ENCODE peak calls at places on chromosomes 3 and 15, in four cellular contexts. J is psoas muscle, Y is IMR-90, Z is mesenchymal stem cell. C is an unnamed sample.
A peak's percentile ranks its signal among the peaks of the same experiment; 100 is the strongest.

GRCh38 chr15:85495542-85495941 is 115.1 kb downstream of the AKAP13 start:
- DNase-seq in J (no peak), Y (no peak), Z (no peak), C (no peak)

GRCh38 chr15:98174286-98174685 is 213.8 kb downstream of the ARRDC4 start:
- DNase-seq in J (no peak), Y (no peak), Z (no peak), C (no peak)

GRCh38 chr3:108218811-108219210 is 3.4 kb downstream of the IFT57 start:
- DNase-seq in J (no peak), Y (peak; percentile 53), Z (no peak), C (no peak)

GRCh38 chr15:80996247-80996646 is 4.5 kb upstream of the TLNRD1 start:
- DNase-seq in J (no peak), Y (no peak), Z (no peak), C (no peak)

GRCh38 chr15:86362556-86362955 is 282.9 kb downstream of the AGBL1 start:
- DNase-seq in J (no peak), Y (no peak), Z (peak; percentile 42), C (no peak)

GRCh38 chr15:80875568-80875967 is 96.4 kb downstream of the CEMIP start:
- DNase-seq in J (no peak), Y (no peak), Z (no peak), C (peak; percentile 22)

GRCh38 chr3:121752261-121752660 is 2.7 kb upstream of the GOLGB1 start:
- DNase-seq in J (no peak), Y (no peak), Z (no peak), C (no peak)

GRCh38 chr3:144112036-144112435 is 140.4 kb downstream of the DIPK2A start:
- DNase-seq in J (no peak), Y (no peak), Z (no peak), C (no peak)

GRCh38 chr15:38050529-38050928 is 116.1 kb downstream of the TMCO5A start:
- DNase-seq in J (no peak), Y (peak; percentile 69), Z (peak; percentile 86), C (no peak)

GRCh38 chr15:59371458-59372351 is 966 bp downstream of the MYO1E start:
- DNase-seq in J (peak; percentile 72), Y (no peak), Z (no peak), C (no peak)

GRCh38 chr3:106117490-106117858 is 248.7 kb upstream of the CBLB start:
- DNase-seq in J (no peak), Y (no peak), Z (no peak), C (no peak)

GRCh38 chr3:106121491-106122289 is 252.9 kb upstream of the CBLB start:
- DNase-seq in J (no peak), Y (no peak), Z (no peak), C (no peak)

GRCh38 chr3:106120334-106120733 is 251.5 kb upstream of the CBLB start:
- DNase-seq in J (no peak), Y (peak; percentile 70), Z (peak; percentile 73), C (no peak)

GRCh38 chr3:106116733-106117489 is 248.1 kb upstream of the CBLB start:
- DNase-seq in J (no peak), Y (no peak), Z (no peak), C (no peak)

DNA sequence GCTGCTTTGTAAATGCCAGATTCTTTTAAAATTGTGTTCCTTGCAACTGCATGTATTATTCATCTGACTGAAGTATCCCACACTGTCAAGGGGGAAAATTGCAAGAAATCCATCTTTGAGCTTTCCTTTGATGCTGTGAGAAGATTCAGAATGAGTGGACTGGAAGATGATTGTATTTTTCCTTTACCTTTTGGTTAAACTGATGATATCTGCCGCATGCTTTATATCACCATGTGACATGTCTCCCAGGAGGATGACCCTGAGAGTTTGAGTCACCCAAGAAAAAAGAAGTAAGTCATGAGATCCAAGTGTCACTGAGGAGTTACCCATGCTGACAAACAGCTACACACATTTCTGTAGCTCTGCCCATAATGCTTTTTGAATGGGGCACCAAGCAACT is 250.9 kb upstream of the CBLB start:
- DNase-seq in J (no peak), Y (peak; percentile 63), Z (peak; percentile 86), C (no peak)
- H3K27ac ChIP-seq in J (no peak overlapping the region), Y (no peak overlapping the region), Z (no peak overlapping the region), C (no peak overlapping the region)

GRCh38 chr15:94602771-94603474 is 371.6 kb downstream of the MCTP2 start:
- DNase-seq in J (no peak), Y (no peak), Z (no peak), C (no peak)

GRCh38 chr15:94610069-94610863 is 378.9 kb downstream of the MCTP2 start:
- DNase-seq in J (no peak), Y (no peak), Z (no peak), C (no peak)

GRCh38 chr15:94611656-94612055 is 380.3 kb downstream of the MCTP2 start:
- DNase-seq in J (no peak), Y (no peak), Z (no peak), C (no peak)

GRCh38 chr15:94607176-94607654 is 375.9 kb downstream of the MCTP2 start:
- DNase-seq in J (no peak), Y (no peak), Z (peak; percentile 22), C (no peak)
- H3K27ac ChIP-seq in J (no peak overlapping the region), Y (no peak overlapping the region), Z (no peak overlapping the region), C (no peak overlapping the region)

DNA sequence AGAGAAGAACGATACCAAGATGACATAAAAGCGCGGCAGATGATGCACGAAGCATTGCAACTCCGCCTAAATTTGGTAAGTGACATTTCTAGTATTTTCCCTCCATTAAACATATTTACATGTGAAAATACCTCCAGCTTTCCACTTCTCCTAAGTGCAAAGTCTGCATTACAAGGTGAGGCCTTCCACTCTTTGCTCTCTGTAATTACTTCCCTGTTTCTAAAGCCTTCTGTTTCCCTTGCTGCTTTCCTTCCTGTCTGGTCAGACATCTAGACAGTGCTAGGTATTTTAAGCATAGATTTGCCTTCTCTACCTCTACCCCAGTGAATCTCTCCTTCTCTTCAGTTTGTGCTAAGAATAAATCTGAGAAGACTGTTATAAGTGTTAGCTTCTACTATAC is 1.9 kb downstream of the P2RY12 start:
- DNase-seq in J (no peak), Y (no peak), Z (no peak), C (no peak)
- H3K27ac ChIP-seq in J (no peak overlapping the region), Y (no peak overlapping the region), Z (no peak overlapping the region), C (peak overlapping the region; percentile 28)

GRCh38 chr3:170179444-170179843 is 2.1 kb downstream of the PHC3 start:
- DNase-seq in J (no peak), Y (no peak), Z (no peak), C (no peak)
- H3K27ac ChIP-seq in J (peak overlapping the region; percentile 93), Y (peak overlapping the region; percentile 47), Z (no peak overlapping the region), C (no peak overlapping the region)

DNA sequence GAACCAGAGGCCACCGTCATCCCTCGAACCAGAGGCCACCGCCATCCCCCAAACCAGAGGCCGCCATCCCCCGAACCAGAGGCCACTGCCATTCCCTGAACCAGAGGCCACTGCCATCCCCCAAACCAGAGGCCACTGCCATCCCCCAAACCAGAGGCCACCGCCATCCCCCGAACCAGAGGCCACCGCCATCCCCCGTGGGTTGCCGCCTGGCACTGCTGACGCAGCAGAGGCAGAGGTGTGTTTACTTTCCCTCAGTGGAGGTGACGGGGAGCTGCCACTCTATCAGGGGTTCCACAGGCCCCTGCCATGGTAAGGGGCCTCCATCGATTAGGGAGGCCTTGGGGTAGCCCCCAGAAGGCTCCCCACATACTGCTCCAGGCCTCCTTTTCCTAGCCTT is 1.5 kb downstream of the IQSEC1 start:
- DNase-seq in J (no peak), Y (no peak), Z (no peak), C (no peak)
- H3K27ac ChIP-seq in J (no peak overlapping the region), Y (no peak overlapping the region), Z (no peak overlapping the region), C (peak overlapping the region; percentile 82)

DNA sequence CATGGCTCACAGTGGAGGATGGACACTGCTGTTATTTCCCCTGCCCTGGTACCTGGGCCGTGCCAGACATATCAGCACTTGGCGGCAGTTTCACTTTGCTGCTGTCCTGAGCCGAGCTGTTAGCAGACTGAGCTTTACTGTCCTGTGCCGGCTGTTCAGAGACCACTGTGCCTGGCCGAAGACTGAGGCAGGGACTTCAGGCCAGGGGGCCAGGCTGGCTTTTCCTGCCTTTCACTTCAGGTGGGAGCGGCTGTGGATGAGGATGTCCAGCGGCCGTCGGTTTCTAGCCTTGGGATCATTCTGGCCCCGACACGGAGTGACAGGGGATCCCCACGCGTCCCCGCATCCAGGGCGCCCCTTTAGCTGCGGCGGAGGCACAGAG is 1.0 kb downstream of the ATP10A start:
- DNase-seq in J (no peak), Y (peak; percentile 33), Z (no peak), C (no peak)
- H3K27ac ChIP-seq in J (no peak overlapping the region), Y (peak overlapping the region; percentile 11), Z (peak overlapping the region; percentile 5), C (no peak overlapping the region)

DNA sequence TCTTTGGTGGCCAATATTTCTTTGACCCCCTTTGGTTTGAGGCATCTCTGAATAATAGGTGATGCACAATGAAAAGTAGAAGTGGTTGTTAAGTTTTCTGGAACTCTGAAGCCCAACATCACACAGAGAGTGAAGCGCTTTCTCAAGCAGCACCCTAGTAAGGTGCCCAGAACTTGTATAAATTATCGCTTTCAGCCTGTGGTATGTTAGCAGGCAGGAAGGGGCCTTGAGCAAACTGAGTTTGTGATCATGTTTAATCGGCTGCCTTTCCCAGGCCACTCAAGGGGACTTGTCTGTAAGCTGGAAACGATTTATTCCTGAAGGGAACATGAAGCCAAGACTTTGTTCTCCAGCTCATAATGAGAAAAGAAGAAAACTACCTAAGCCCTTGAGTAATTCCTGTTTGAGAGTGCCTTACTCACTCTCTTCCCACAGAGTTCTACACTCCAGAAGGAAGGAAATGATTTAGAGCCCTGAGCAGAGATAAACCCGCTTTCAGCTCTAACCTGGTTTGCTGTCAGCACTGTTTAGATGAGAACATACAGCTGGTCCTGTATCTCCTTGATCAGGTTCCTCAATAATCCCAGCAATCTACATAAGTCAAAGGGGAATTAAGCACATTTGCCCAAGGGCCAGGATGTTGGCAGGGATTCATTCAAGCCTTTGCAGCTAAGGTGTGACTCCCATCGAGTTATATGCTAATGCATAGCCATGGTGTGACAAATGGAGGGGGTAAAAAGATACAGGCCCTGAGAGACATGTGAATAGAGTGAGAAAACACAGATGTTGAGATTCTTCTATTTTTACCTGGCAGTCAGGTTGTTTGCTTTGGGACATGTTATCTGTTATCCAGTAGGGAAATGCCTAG is 187.7 kb upstream of the SLC24A5 start:
- DNase-seq in J (no peak), Y (no peak), Z (peak; percentile 47), C (no peak)
- H3K27ac ChIP-seq in J (no peak overlapping the region), Y (no peak overlapping the region), Z (no peak overlapping the region), C (no peak overlapping the region)

DNA sequence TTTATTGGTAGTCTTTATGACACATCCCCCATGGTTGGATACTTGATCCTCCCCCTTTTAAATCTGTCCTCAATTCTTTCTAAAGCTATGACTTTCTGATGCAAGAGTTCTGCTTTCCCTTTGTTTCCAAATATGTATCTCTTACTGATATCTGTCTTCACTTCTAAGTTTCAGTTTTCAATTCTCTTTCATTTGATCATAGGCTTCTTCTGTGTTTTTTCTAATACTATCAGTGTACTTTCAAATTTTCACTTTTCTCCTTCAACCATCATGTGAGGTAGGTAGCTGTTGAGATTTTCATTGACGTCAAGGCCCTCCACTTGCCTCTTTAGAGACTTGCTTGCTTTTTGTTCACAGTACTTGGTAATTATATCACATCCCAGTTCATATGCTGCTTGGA is 436.5 kb downstream of the CNTN4 start:
- DNase-seq in J (no peak), Y (no peak), Z (no peak), C (no peak)
- H3K27ac ChIP-seq in J (no peak overlapping the region), Y (no peak overlapping the region), Z (no peak overlapping the region), C (no peak overlapping the region)

GRCh38 chr3:184198509-184198908 is 12.5 kb downstream of the ABCF3 start:
- DNase-seq in J (no peak), Y (no peak), Z (no peak), C (no peak)

GRCh38 chr3:184193991-184194539 is 8.1 kb downstream of the ABCF3 start:
- DNase-seq in J (no peak), Y (no peak), Z (no peak), C (no peak)

GRCh38 chr3:184200825-184201224 is 14.8 kb downstream of the ABCF3 start:
- DNase-seq in J (no peak), Y (no peak), Z (no peak), C (no peak)

GRCh38 chr3:184192889-184193288 is 6.9 kb downstream of the ABCF3 start:
- DNase-seq in J (no peak), Y (no peak), Z (no peak), C (no peak)

GRCh38 chr3:184196536-184196935 is 10.5 kb downstream of the ABCF3 start:
- DNase-seq in J (no peak), Y (no peak), Z (no peak), C (no peak)
- H3K27ac ChIP-seq in J (no peak overlapping the region), Y (no peak overlapping the region), Z (no peak overlapping the region), C (no peak overlapping the region)